ENCODE peak calls at places on chromosomes 4 and X, in nine cellular contexts. T is hypothalamus; S is HEK293T; J is activated CD8-positive, alpha-beta T cell treated with anti-CD3 and anti-CD28 coated beads, Interleukin-2, amount 10 ng/mL, durations not matched to agents 7 days and 5 days; X is cardiac muscle cell; D is omental fat pad; W is adipocyte; O is retina; A is CD8-positive, alpha-beta memory T cell. R is an unnamed sample.

GRCh38 chr4:182862166-182862875 is 54.9 kb downstream of the DCTD start:
- DNase-seq in J (no peak), O (no peak), D (no peak), W (no peak), A (no peak), X (no peak), S (no peak), T (no peak), R (no peak)

GRCh38 chr4:85741421-85741820 is 266.5 kb downstream of the ARHGAP24 start:
- DNase-seq in J (no peak), W (no peak), S (no peak), O (no peak), D (no peak), T (no peak), X (no peak), A (no peak), R (no peak)

GRCh38 chrX:48697182-48697727 is 721 bp downstream of the SUV39H1 start:
- DNase-seq in A (no peak), J (no peak), S (no peak), X (no peak), O (no peak), W (no peak), D (no peak), T (no peak), R (no peak)

GRCh38 chr4:2036327-2036726 is 22.8 kb upstream of the NAT8L start:
- DNase-seq in O (no peak), S (no peak), A (no peak), T (no peak), W (no peak), X (no peak), D (no peak), J (no peak), R (no peak)

GRCh38 chr4:52585379-52585778 is 73.7 kb downstream of the USP46 start:
- DNase-seq in X (no peak), T (no peak), J (no peak), S (no peak), A (no peak), D (no peak), W (no peak), O (no peak), R (no peak)

GRCh38 chrX:1841746-1842145 is 226.9 kb downstream of the ASMT start:
- DNase-seq in W (no peak), T (no peak), D (no peak), S (no peak), A (no peak), J (no peak), O (no peak), X (no peak), R (no peak)

GRCh38 chr4:163697121-163697520 is 202.6 kb downstream of the TMA16 start:
- DNase-seq in S (no peak), O (no peak), J (no peak), A (no peak), W (no peak), T (no peak), D (no peak), X (no peak), R (no peak)

GRCh38 chrX:18996536-18996935 is 12.6 kb upstream of the PHKA2 start:
- DNase-seq in W (no peak), O (no peak), T (no peak), D (no peak), J (no peak), A (no peak), X (no peak), S (no peak), R (no peak)

GRCh38 chr4:10104991-10105276 is 11.7 kb downstream of the WDR1 start:
- DNase-seq in J (no peak), O (no peak), W (no peak), A (no peak), D (no peak), X (no peak), S (no peak), T (no peak), R (no peak)

GRCh38 chr4:41530741-41531140 is 7.2 kb upstream of the LIMCH1 start:
- DNase-seq in A (no peak), T (no peak), J (no peak), S (no peak), D (no peak), X (no peak), W (no peak), O (no peak), R (no peak)

GRCh38 chr4:87839309-87839946 is 6.7 kb downstream of the MEPE start:
- DNase-seq in S (peak), A (no peak), O (peak), X (peak), D (no peak), T (peak), W (peak), J (no peak), R (no peak)

GRCh38 chr4:182530451-182530850 is 287.2 kb downstream of the TENM3 start:
- DNase-seq in O (no peak), A (no peak), X (no peak), W (no peak), J (no peak), T (no peak), D (no peak), S (no peak), R (no peak)

GRCh38 chrX:43971966-43972961 is 926 bp downstream of the NDP start:
- DNase-seq in A (no peak), W (peak), S (no peak), X (no peak), T (peak), D (no peak), O (peak), J (no peak), R (no peak)

GRCh38 chrX:40988100-40988499 is 97.1 kb upstream of the USP9X start:
- DNase-seq in X (no peak), S (no peak), W (no peak), J (no peak), D (no peak), A (no peak), T (no peak), O (no peak), R (no peak)

GRCh38 chr4:4418676-4419370 is 31.9 kb downstream of the NSG1 start:
- DNase-seq in X (no peak), W (no peak), J (no peak), A (no peak), D (no peak), S (no peak), O (no peak), T (no peak), R (no peak)

GRCh38 chr4:184548321-184548650 is 73.9 kb upstream of the IRF2 start:
- DNase-seq in J (no peak), A (no peak), S (no peak), O (no peak), T (no peak), D (no peak), X (no peak), W (no peak), R (no peak)

GRCh38 chrX:134894373-134894895 is 96.4 kb upstream of the SMIM10 start:
- DNase-seq in X (no peak), D (no peak), W (no peak), S (no peak), T (no peak), A (no peak), J (no peak), O (no peak), R (no peak)